ENCODE peak calls at places on chromosomes 4 and X, in five cellular contexts. Y is transverse colon, T is SK-N-SH, E is upper lobe of left lung, K is stomach. M is an unnamed sample. For H3K4me1, the result is how much of the 10 kb centered on the place peaks cover.

GRCh38 chrX:71214604-71215334 is 8.3 kb upstream of the GJB1 start:
- DNase-seq in Y (peak), T (no peak), E (no peak), K (peak), M (no peak)

GRCh38 chr4:109022941-109023340 is 260.1 kb upstream of the ETNPPL start:
- DNase-seq in Y (no peak), T (no peak), E (no peak), K (no peak), M (no peak)

GRCh38 chrX:9873952-9874351 is 87.7 kb downstream of the SHROOM2 start:
- DNase-seq in Y (peak), T (peak), E (peak), K (peak), M (no peak)

GRCh38 chrX:107677501-107677901 is 49.2 kb downstream of the PRPS1 start:
- DNase-seq in Y (no peak), T (no peak), E (peak), K (no peak), M (no peak)

GRCh38 chr4:68606240-68606639 is 30.1 kb upstream of the UGT2B17 start:
- DNase-seq in Y (no peak), T (no peak), E (no peak), K (no peak), M (no peak)

GRCh38 chr4:183636923-183637322 is 22.1 kb downstream of the RWDD4 start:
- DNase-seq in Y (no peak), T (no peak), E (no peak), K (no peak), M (no peak)

GRCh38 chr4:151481813-151482212 is 72.8 kb downstream of the FHIP1A start:
- DNase-seq in Y (no peak), T (no peak), E (no peak), K (no peak), M (no peak)

GRCh38 chrX:147378767-147379166 is 533.0 kb upstream of the FMR1 start:
- DNase-seq in Y (no peak), T (no peak), E (no peak), K (no peak), M (no peak)

GRCh38 chr4:189021831-189022230 is 882.6 kb downstream of the TRIML1 start:
- DNase-seq in Y (no peak), T (no peak), E (no peak), K (no peak), M (no peak)

GRCh38 chrX:41153453-41153852 is 68.2 kb downstream of the USP9X start:
- DNase-seq in Y (no peak), T (no peak), E (no peak), K (no peak), M (no peak)

GRCh38 chr4:184994623-184995010 is 23.7 kb upstream of the HELT start:
- DNase-seq in Y (no peak), T (no peak), E (no peak), K (no peak), M (no peak)

GRCh38 chr4:46329118-46329976 is 60.6 kb downstream of the GABRA2 start:
- DNase-seq in Y (peak), T (peak), E (no peak), K (no peak), M (no peak)

GRCh38 chr4:116585240-116585639 is 500.1 kb downstream of the TRAM1L1 start:
- DNase-seq in Y (no peak), T (no peak), E (no peak), K (no peak), M (no peak)

GRCh38 chr4:152961752-152962117 is 25.6 kb downstream of the FHDC1 start:
- DNase-seq in Y (no peak), T (no peak), E (no peak), K (no peak), M (no peak)

GRCh38 chr4:106522839-106523238 is 154.3 kb upstream of the GIMD1 start:
- DNase-seq in Y (no peak), T (peak), E (no peak), K (no peak), M (no peak)

GRCh38 chr4:26204911-26205368 is 115.9 kb upstream of the RBPJ start:
- DNase-seq in Y (no peak), T (no peak), E (no peak), K (peak), M (peak)

GRCh38 chrX:64377753-64378152 is 17.5 kb downstream of the MTMR8 start:
- DNase-seq in Y (no peak), T (no peak), E (no peak), K (no peak), M (no peak)

GRCh38 chr4:19213388-19213787 is 1038.3 kb upstream of the SLIT2 start:
- DNase-seq in Y (no peak), T (no peak), E (no peak), K (no peak), M (no peak)

GRCh38 chrX:20116087-20116574 is 576 bp downstream of the MAP7D2 start:
- DNase-seq in Y (no peak), T (peak), E (no peak), K (no peak), M (no peak)

GRCh38 chrX:153768311-153769157 is 4.5 kb downstream of the PLXNB3 start:
- DNase-seq in Y (peak), T (peak), E (no peak), K (no peak), M (peak)

GRCh38 chrX:71315917-71316316 is 14.4 kb downstream of the ITGB1BP2 start:
- DNase-seq in Y (no peak), T (no peak), E (no peak), K (no peak), M (no peak)

GRCh38 chr4:37601527-37601926 is 84.6 kb downstream of the RELL1 start:
- DNase-seq in Y (peak), T (no peak), E (no peak), K (peak), M (no peak)

GRCh38 chr4:48816971-48817370 is 13.9 kb upstream of the OCIAD1 start:
- DNase-seq in Y (no peak), T (no peak), E (no peak), K (no peak), M (no peak)

GRCh38 chr4:142480244-142480643 is 365.9 kb downstream of the INPP4B start:
- DNase-seq in Y (no peak), T (no peak), E (no peak), K (no peak), M (no peak)

GRCh38 chr4:117134386-117134785 is 49.0 kb upstream of the TRAM1L1 start:
- DNase-seq in Y (no peak), T (peak), E (no peak), K (no peak), M (no peak)

GRCh38 chr4:185839204-185839712 is 27.3 kb upstream of the SORBS2 start:
- DNase-seq in Y (peak), T (no peak), E (no peak), K (no peak), M (peak)

GRCh38 chr4:123553733-123554132 is 157.1 kb downstream of the SPRY1 start:
- DNase-seq in Y (no peak), T (no peak), E (no peak), K (no peak), M (no peak)

GRCh38 chr4:112646632-112647537 is 9.9 kb downstream of the LARP7 start:
- DNase-seq in Y (no peak), T (no peak), E (no peak), K (no peak), M (no peak)

GRCh38 chrX:153750126-153750774 is 13.8 kb upstream of the PLXNB3 start:
- DNase-seq in Y (no peak), T (no peak), E (no peak), K (no peak), M (no peak)

GRCh38 chr4:102629686-102630085 is 128.5 kb downstream of the NFKB1 start:
- DNase-seq in Y (no peak), T (no peak), E (no peak), K (no peak), M (no peak)

GRCh38 chrX:112800901-112801775 is 39.5 kb downstream of the AMOT start:
- DNase-seq in Y (no peak), T (no peak), E (no peak), K (no peak), M (no peak)

GRCh38 chrX:39848900-39849299 is 248.9 kb downstream of the BCOR start:
- DNase-seq in Y (no peak), T (no peak), E (no peak), K (no peak), M (no peak)

GRCh38 chr4:16230308-16230707 is 4.0 kb upstream of the TAPT1 start:
- DNase-seq in Y (no peak), T (no peak), E (no peak), K (no peak), M (no peak)

GRCh38 chr4:106987314-106987713 is 48.8 kb downstream of the DKK2 start:
- DNase-seq in Y (no peak), T (peak), E (no peak), K (no peak), M (no peak)

GRCh38 chrX:105229146-105229545 is 8.7 kb upstream of the TEX13A start:
- DNase-seq in Y (no peak), T (no peak), E (no peak), K (no peak), M (no peak)

GRCh38 chrX:22742174-22742573 is 257.6 kb upstream of the DDX53 start:
- DNase-seq in Y (no peak), T (no peak), E (no peak), K (no peak), M (no peak)

GRCh38 chrX:155211208-155211607 is 5.1 kb upstream of the VBP1 start:
- DNase-seq in Y (no peak), T (no peak), E (no peak), K (no peak), M (no peak)

GRCh38 chr4:137685357-137685756 is 153.1 kb upstream of the PCDH18 start:
- DNase-seq in Y (no peak), T (peak), E (no peak), K (no peak), M (no peak)

GRCh38 chr4:177008071-177008835 is 215.5 kb upstream of the VEGFC start:
- DNase-seq in Y (no peak), T (no peak), E (no peak), K (no peak), M (no peak)

GRCh38 chr4:87420431-87420830 is 1.9 kb upstream of the NUDT9 start:
- DNase-seq in Y (no peak), T (no peak), E (no peak), K (no peak), M (no peak)

GRCh38 chr4:87426865-87427517 is 4.6 kb downstream of the NUDT9 start:
- DNase-seq in Y (no peak), T (no peak), E (no peak), K (no peak), M (no peak)

GRCh38 chr4:87425711-87426110 is 3.3 kb downstream of the NUDT9 start:
- DNase-seq in Y (no peak), T (no peak), E (no peak), K (no peak), M (no peak)

GRCh38 chr4:87422104-87423052 is at the start of gene NUDT9:
- DNase-seq in Y (peak), T (peak), E (peak), K (peak), M (peak)

GRCh38 chr4:87423313-87424031 is 1.1 kb downstream of the NUDT9 start:
- DNase-seq in Y (no peak), T (peak), E (no peak), K (no peak), M (no peak)
- H3K4me1 ChIP-seq in Y (half or more), T (under half), E (under half), K (under half), M (under half)

DNA sequence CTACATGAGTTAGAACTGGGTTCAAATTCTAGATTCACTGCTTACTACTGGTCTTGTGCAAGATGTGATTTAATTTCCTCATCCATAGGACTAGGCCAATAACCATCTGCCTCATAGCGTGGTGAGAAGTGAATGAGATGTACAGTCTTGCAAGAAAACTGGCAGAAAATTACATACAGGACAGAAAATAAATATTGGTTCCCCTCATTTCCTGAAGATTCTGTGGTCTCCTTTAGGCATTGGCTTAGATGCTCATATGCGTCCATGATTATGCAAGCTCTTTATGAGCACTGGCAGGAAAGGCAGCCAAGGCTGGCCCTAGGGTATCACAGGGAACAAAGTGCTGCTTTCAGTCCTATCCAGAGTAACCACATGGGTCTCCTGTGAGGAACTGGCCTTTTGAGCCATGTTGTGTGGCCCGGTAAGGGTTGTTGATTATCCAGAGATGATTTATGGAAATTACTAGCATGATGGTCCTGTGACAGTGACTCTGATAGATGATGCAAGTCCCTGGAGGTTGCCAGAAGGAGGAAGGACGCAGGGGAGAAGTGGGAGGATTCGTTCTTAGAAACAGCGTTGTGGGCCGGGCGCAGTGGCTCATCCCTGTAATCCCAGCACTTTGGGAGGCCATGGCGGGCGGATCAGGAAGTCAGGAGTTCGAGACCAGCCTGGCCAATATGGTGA is 9.9 kb upstream of the MOB1B start:
- DNase-seq in Y (peak), T (no peak), E (peak), K (no peak), M (no peak)
- TF ChIP-seq EP300 in Y (no peak), T (no peak), E (no peak), K (no peak), M (no peak)

GRCh38 chr4:1137063-1137771 is 23.9 kb upstream of the RNF212 start:
- DNase-seq in Y (no peak), T (no peak), E (no peak), K (no peak), M (no peak)
- H3K4me3 ChIP-seq in Y (no peak), T (no peak), E (peak), K (no peak), M (no peak)

GRCh38 chrX:889966-890651 is 259.5 kb downstream of the SHOX start:
- DNase-seq in Y (no peak), T (no peak), E (no peak), K (no peak), M (no peak)
- H3K4me1 ChIP-seq in Y (under half), T (under half), E (under half), K (under half), M (under half)

GRCh38 chr4:169663894-169664293 is 43.5 kb downstream of the CLCN3 start:
- DNase-seq in Y (no peak), T (no peak), E (no peak), K (no peak), M (no peak)
- TF ChIP-seq EP300 in Y (no peak), T (peak), E (no peak), K (no peak), M (no peak)

M was measured in ovary.